ENCODE peak calls at places on chromosomes 1 and 21, in six cellular contexts. C is sigmoid colon, W is T47D, F is M059J, G is GM12865, S is mammary epithelial cell. I is an unnamed sample.

GRCh38 chr1:162840256-162840839 is 20.6 kb downstream of the CCDC190 start:
- DNase-seq in W (peak), C (no peak), F (no peak), G (no peak), S (no peak), I (no peak)

GRCh38 chr1:101284021-101284420 is 47.2 kb downstream of the S1PR1 start:
- DNase-seq in S (no peak), G (no peak), W (no peak), F (no peak), C (no peak), I (no peak)

GRCh38 chr1:41452704-41453350 is 31.7 kb downstream of the EDN2 start:
- DNase-seq in F (no peak), W (no peak), G (no peak), S (no peak), C (no peak), I (no peak)

GRCh38 chr1:55937840-55938375 is 641.5 kb downstream of the PLPP3 start:
- DNase-seq in G (no peak), F (no peak), W (no peak), S (no peak), C (no peak), I (no peak)

GRCh38 chr1:221741364-221741970 is 422 bp downstream of the DUSP10 start:
- DNase-seq in F (peak), C (peak), G (no peak), S (no peak), W (no peak), I (no peak)

GRCh38 chr1:92927870-92928269 is 33.4 kb downstream of the DIPK1A start:
- DNase-seq in W (no peak), G (no peak), F (no peak), C (no peak), S (no peak), I (no peak)

GRCh38 chr21:42619841-42620240 is 33.6 kb upstream of the PDE9A start:
- DNase-seq in W (no peak), S (no peak), F (no peak), G (no peak), C (no peak), I (no peak)

GRCh38 chr1:24329797-24330543 is 10.8 kb downstream of the GRHL3 start:
- DNase-seq in F (no peak), C (no peak), W (no peak), S (peak), G (no peak), I (no peak)

GRCh38 chr1:214808845-214809460 is 206.0 kb downstream of the CENPF start:
- DNase-seq in G (peak), S (peak), C (no peak), W (peak), F (peak), I (no peak)

GRCh38 chr1:41314376-41314775 is 46.9 kb upstream of the FOXO6 start:
- DNase-seq in F (no peak), W (no peak), G (no peak), C (no peak), S (no peak), I (no peak)

GRCh38 chr1:42660907-42661500 is 2.8 kb downstream of the PPIH start:
- DNase-seq in S (no peak), G (peak), W (no peak), C (no peak), F (no peak), I (no peak)

GRCh38 chr1:109763646-109764415 is at the start of gene EPS8L3:
- DNase-seq in G (no peak), W (no peak), F (no peak), C (peak), S (no peak), I (no peak)

GRCh38 chr1:9996624-9997582 is at the start of gene RBP7:
- DNase-seq in F (peak), C (no peak), W (peak), G (no peak), S (no peak), I (no peak)

GRCh38 chr1:160808289-160808688 is 12.3 kb downstream of the LY9 start:
- DNase-seq in W (no peak), S (no peak), F (no peak), G (no peak), C (no peak), I (no peak)

GRCh38 chr21:35475006-35475405 is 425.9 kb upstream of the RUNX1 start:
- DNase-seq in F (no peak), C (no peak), W (no peak), S (no peak), G (no peak), I (peak)

GRCh38 chr1:27589841-27590426 is 14.0 kb downstream of the AHDC1 start:
- DNase-seq in C (peak), S (no peak), F (peak), W (no peak), G (no peak), I (no peak)

GRCh38 chr1:151574575-151575529 is 34.7 kb downstream of the TUFT1 start:
- DNase-seq in W (no peak), G (peak), C (no peak), S (peak), F (peak), I (no peak)

GRCh38 chr1:196381544-196381943 is 226.7 kb downstream of the KCNT2 start:
- DNase-seq in S (no peak), C (no peak), W (no peak), G (no peak), F (no peak), I (no peak)

GRCh38 chr1:9766759-9767442 is 56.9 kb downstream of the CLSTN1 start:
- DNase-seq in F (peak), W (no peak), G (no peak), C (no peak), S (peak), I (peak)

GRCh38 chr1:99680258-99680657 is 34.3 kb downstream of the PALMD start:
- DNase-seq in G (no peak), C (no peak), S (peak), F (peak), W (no peak), I (no peak)

I was measured in foreskin melanocyte.